ENCODE peak calls at places on chromosomes 6 and 20, in five cellular contexts. One of them, this sample, is unnamed.

GRCh38 chr6:107712523-107713213 is 111.4 kb downstream of the SCML4 start:
- DNase-seq in testis: no peak
- DNase-seq in heart left ventricle: no peak
- DNase-seq in NB4: no peak
- DNase-seq in choroid plexus epithelial cell: peak; percentile 57
- DNase-seq in this sample: no peak

GRCh38 chr6:75334266-75335040 is 49.9 kb upstream of the TMEM30A start:
- DNase-seq in testis: no peak
- DNase-seq in heart left ventricle: no peak
- DNase-seq in NB4: peak; percentile 1
- DNase-seq in choroid plexus epithelial cell: peak; percentile 88
- DNase-seq in this sample: peak; percentile 29

GRCh38 chr20:48198951-48199431 is 413.7 kb upstream of the SULF2 start:
- DNase-seq in testis: no peak
- DNase-seq in heart left ventricle: no peak
- DNase-seq in NB4: no peak
- DNase-seq in choroid plexus epithelial cell: no peak
- DNase-seq in this sample: peak; percentile 77

GRCh38 chr6:54878705-54879104 is 32.1 kb downstream of the FAM83B start:
- DNase-seq in testis: no peak
- DNase-seq in heart left ventricle: no peak
- DNase-seq in NB4: no peak
- DNase-seq in choroid plexus epithelial cell: no peak
- DNase-seq in this sample: no peak

GRCh38 chr6:87705070-87705691 is 3.1 kb upstream of the AKIRIN2 start:
- DNase-seq in testis: no peak
- DNase-seq in heart left ventricle: no peak
- DNase-seq in NB4: peak; percentile 42
- DNase-seq in choroid plexus epithelial cell: no peak
- DNase-seq in this sample: no peak

GRCh38 chr6:1513206-1513605 is 96.5 kb upstream of the FOXC1 start:
- DNase-seq in testis: no peak
- DNase-seq in heart left ventricle: no peak
- DNase-seq in NB4: no peak
- DNase-seq in choroid plexus epithelial cell: no peak
- DNase-seq in this sample: no peak

GRCh38 chr20:3808141-3808479 is 12.0 kb downstream of the CDC25B start:
- DNase-seq in testis: peak; percentile 86
- DNase-seq in heart left ventricle: peak; percentile 80
- DNase-seq in NB4: no peak
- DNase-seq in choroid plexus epithelial cell: peak; percentile 63
- DNase-seq in this sample: peak; percentile 84

GRCh38 chr6:113909224-113909856 is 52.2 kb downstream of the MARCKS start:
- DNase-seq in testis: no peak
- DNase-seq in heart left ventricle: no peak
- DNase-seq in NB4: peak; percentile 68
- DNase-seq in choroid plexus epithelial cell: peak; percentile 80
- DNase-seq in this sample: peak; percentile 70

GRCh38 chr6:96151707-96152106 is 135.9 kb downstream of the FUT9 start:
- DNase-seq in testis: no peak
- DNase-seq in heart left ventricle: no peak
- DNase-seq in NB4: no peak
- DNase-seq in choroid plexus epithelial cell: no peak
- DNase-seq in this sample: no peak

GRCh38 chr20:47392015-47392720 is 35.7 kb upstream of the ZMYND8 start:
- DNase-seq in testis: no peak
- DNase-seq in heart left ventricle: no peak
- DNase-seq in NB4: peak; percentile 97
- DNase-seq in choroid plexus epithelial cell: peak; percentile 94
- DNase-seq in this sample: peak; percentile 89

GRCh38 chr6:75611011-75611701 is 9.5 kb downstream of the SENP6 start:
- DNase-seq in testis: no peak
- DNase-seq in heart left ventricle: no peak
- DNase-seq in NB4: peak; percentile 26
- DNase-seq in choroid plexus epithelial cell: peak; percentile 39
- DNase-seq in this sample: no peak

GRCh38 chr20:51272392-51272791 is 249.5 kb upstream of the KCNG1 start:
- DNase-seq in testis: no peak
- DNase-seq in heart left ventricle: no peak
- DNase-seq in NB4: peak; percentile 35
- DNase-seq in choroid plexus epithelial cell: peak; percentile 74
- DNase-seq in this sample: peak; percentile 7

GRCh38 chr20:17605131-17605660 is 35.3 kb downstream of the DSTN start:
- DNase-seq in testis: no peak
- DNase-seq in heart left ventricle: no peak
- DNase-seq in NB4: no peak
- DNase-seq in choroid plexus epithelial cell: no peak
- DNase-seq in this sample: no peak

GRCh38 chr20:25525857-25526256 is 59.5 kb downstream of the NINL start:
- DNase-seq in testis: no peak
- DNase-seq in heart left ventricle: no peak
- DNase-seq in NB4: peak; percentile 13
- DNase-seq in choroid plexus epithelial cell: peak; percentile 99
- DNase-seq in this sample: peak; percentile 96

GRCh38 chr20:51958636-51959542 is 156.6 kb upstream of the SALL4 start:
- DNase-seq in testis: no peak
- DNase-seq in heart left ventricle: no peak
- DNase-seq in NB4: no peak
- DNase-seq in choroid plexus epithelial cell: peak; percentile 85
- DNase-seq in this sample: no peak

GRCh38 chr20:8720089-8720488 is 348.8 kb upstream of the PLCB4 start:
- DNase-seq in testis: no peak
- DNase-seq in heart left ventricle: no peak
- DNase-seq in NB4: no peak
- DNase-seq in choroid plexus epithelial cell: peak; percentile 26
- DNase-seq in this sample: no peak

GRCh38 chr20:8723296-8723695 is 345.6 kb upstream of the PLCB4 start:
- DNase-seq in testis: no peak
- DNase-seq in heart left ventricle: no peak
- DNase-seq in NB4: no peak
- DNase-seq in choroid plexus epithelial cell: no peak
- DNase-seq in this sample: no peak

GRCh38 chr20:8721098-8721497 is 347.8 kb upstream of the PLCB4 start:
- DNase-seq in testis: peak; percentile 71
- DNase-seq in heart left ventricle: no peak
- DNase-seq in NB4: peak; percentile 76
- DNase-seq in choroid plexus epithelial cell: peak; percentile 80
- DNase-seq in this sample: no peak

GRCh38 chr20:8722277-8722928 is 346.5 kb upstream of the PLCB4 start:
- DNase-seq in testis: peak; percentile 56
- DNase-seq in heart left ventricle: no peak
- DNase-seq in NB4: peak; percentile 82
- DNase-seq in choroid plexus epithelial cell: peak; percentile 85
- DNase-seq in this sample: peak; percentile 34

GRCh38 chr20:8724884-8725283 is 344.0 kb upstream of the PLCB4 start:
- DNase-seq in testis: no peak
- DNase-seq in heart left ventricle: no peak
- DNase-seq in NB4: no peak
- DNase-seq in choroid plexus epithelial cell: no peak
- DNase-seq in this sample: no peak
- H3K4me3 ChIP-seq in testis: no peak overlapping the region
- H3K4me3 ChIP-seq in heart left ventricle: no peak overlapping the region
- H3K4me3 ChIP-seq in NB4: no peak overlapping the region
- H3K4me3 ChIP-seq in choroid plexus epithelial cell: no peak overlapping the region
- H3K4me3 ChIP-seq in this sample: no peak overlapping the region

DNA sequence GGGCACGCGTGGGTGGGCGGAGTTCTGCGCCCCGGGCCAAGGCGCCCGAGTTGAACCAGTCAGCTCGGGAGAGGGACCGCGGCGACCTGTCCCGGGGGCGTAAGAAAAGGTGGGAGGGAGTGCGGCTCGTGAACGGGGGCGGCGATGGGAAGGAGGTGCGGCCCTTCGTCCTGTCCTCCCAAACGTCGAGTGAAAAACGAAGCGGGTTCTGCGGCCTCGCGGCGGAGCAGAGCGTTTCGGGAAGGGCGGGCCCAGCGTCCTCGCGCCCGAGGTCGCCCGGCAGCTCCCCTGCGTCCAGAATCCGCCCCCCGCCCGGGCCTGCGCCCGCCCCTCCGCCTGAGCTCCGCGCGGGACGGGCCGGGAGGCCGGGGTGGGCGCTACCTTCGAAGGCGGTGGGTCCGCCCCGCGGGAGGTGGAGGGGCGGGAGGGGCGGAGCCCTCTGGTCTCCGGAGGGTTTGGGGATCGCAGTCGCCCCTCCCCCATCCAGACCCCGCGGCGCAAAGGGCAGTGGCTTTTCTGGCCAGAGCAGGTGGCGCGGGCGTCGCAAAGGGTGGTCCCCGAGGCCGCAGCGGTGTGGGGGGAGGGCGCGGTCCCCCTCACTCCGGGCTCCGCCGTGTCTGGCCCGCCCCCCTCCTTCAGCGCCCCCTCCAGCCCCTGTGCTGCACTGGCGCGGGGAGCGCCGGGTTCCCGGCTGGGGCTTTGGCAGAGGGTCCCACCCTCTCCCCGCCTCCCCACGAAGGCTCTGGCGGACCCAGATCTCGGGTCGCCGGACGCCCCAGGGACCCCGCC is 838 bp downstream of the STMN3 start:
- DNase-seq in testis: no peak
- DNase-seq in heart left ventricle: peak; percentile 70
- DNase-seq in NB4: peak; percentile 57
- DNase-seq in choroid plexus epithelial cell: no peak
- DNase-seq in this sample: no peak
- TF ChIP-seq CTCF in testis: no peak
- TF ChIP-seq CTCF in heart left ventricle: no peak
- TF ChIP-seq CTCF in NB4: no peak
- TF ChIP-seq CTCF in choroid plexus epithelial cell: no peak
- TF ChIP-seq CTCF in this sample: no peak

GRCh38 chr20:24468401-24469115 is 871 bp upstream of the SYNDIG1 start:
- DNase-seq in testis: no peak
- DNase-seq in heart left ventricle: no peak
- DNase-seq in NB4: no peak
- DNase-seq in choroid plexus epithelial cell: no peak
- DNase-seq in this sample: no peak
- H3K4me3 ChIP-seq in testis: peak overlapping the region; percentile 60
- H3K4me3 ChIP-seq in heart left ventricle: peak overlapping the region; percentile 61
- H3K4me3 ChIP-seq in NB4: no peak overlapping the region
- H3K4me3 ChIP-seq in choroid plexus epithelial cell: peak overlapping the region; percentile 53
- H3K4me3 ChIP-seq in this sample: peak overlapping the region; percentile 50

GRCh38 chr20:54499111-54499510 is 23.7 kb downstream of the DOK5 start:
- DNase-seq in testis: no peak
- DNase-seq in heart left ventricle: no peak
- DNase-seq in NB4: no peak
- DNase-seq in choroid plexus epithelial cell: no peak
- DNase-seq in this sample: no peak
- TF ChIP-seq CTCF in testis: no peak
- TF ChIP-seq CTCF in heart left ventricle: no peak
- TF ChIP-seq CTCF in NB4: no peak
- TF ChIP-seq CTCF in choroid plexus epithelial cell: no peak
- TF ChIP-seq CTCF in this sample: no peak